ENCODE peak calls at places on chromosomes 5 and 9, in ten cellular contexts. F is PC-3, A is A673, E is GM12878, D is thyroid gland, N is ovary, Z is MM.1S, Y is colonic mucosa, H is GM23248, L is lower lobe of right lung. B is an unnamed sample. For H3K4me1, the result is how much of the 10 kb centered on the place peaks cover.

GRCh38 chr5:130555429-130555828 is 609.6 kb downstream of the HINT1 start:
- DNase-seq in N (no peak), F (no peak), D (no peak), Y (no peak), L (no peak), H (no peak), A (no peak), E (no peak), Z (no peak), B (no peak)

GRCh38 chr5:154455585-154455984 is 9.8 kb downstream of the SAP30L start:
- DNase-seq in A (no peak), E (no peak), Z (no peak), Y (no peak), L (no peak), N (no peak), H (no peak), F (no peak), D (no peak), B (no peak)

GRCh38 chr5:151961557-151961956 is 36.9 kb upstream of the GLRA1 start:
- DNase-seq in H (no peak), Z (no peak), L (no peak), N (no peak), A (peak), D (no peak), E (no peak), Y (no peak), F (no peak), B (no peak)

GRCh38 chr9:133378408-133378962 is 2.3 kb downstream of the STKLD1 start:
- DNase-seq in Z (no peak), N (no peak), H (no peak), L (no peak), A (no peak), Y (no peak), D (no peak), E (no peak), F (no peak), B (no peak)

GRCh38 chr9:84839538-84839937 is 170.0 kb downstream of the NTRK2 start:
- DNase-seq in F (no peak), H (peak), N (no peak), L (no peak), D (no peak), Z (no peak), E (no peak), Y (no peak), A (no peak), B (no peak)

GRCh38 chr5:149959406-149960236 is 937 bp upstream of the SLC26A2 start:
- DNase-seq in L (no peak), N (no peak), F (peak), H (peak), D (no peak), E (peak), Y (no peak), Z (peak), A (peak), B (no peak)

GRCh38 chr9:107178302-107178701 is 104.8 kb upstream of the RAD23B start:
- DNase-seq in N (no peak), L (no peak), E (no peak), H (no peak), A (no peak), Z (no peak), Y (no peak), F (peak), D (no peak), B (no peak)

GRCh38 chr9:27528886-27529315 is 713 bp downstream of the MOB3B start:
- DNase-seq in F (no peak), Z (no peak), A (no peak), E (no peak), N (peak), Y (peak), L (peak), D (peak), H (peak), B (peak)

GRCh38 chr9:93465853-93466252 is 12.5 kb upstream of the FAM120AOS start:
- DNase-seq in A (no peak), D (no peak), L (no peak), Y (no peak), N (no peak), E (no peak), H (no peak), Z (no peak), F (no peak), B (no peak)

GRCh38 chr5:9361835-9362234 is 184.0 kb downstream of the SEMA5A start:
- DNase-seq in F (peak), A (peak), Z (peak), N (no peak), D (peak), Y (peak), L (no peak), H (peak), E (peak), B (no peak)
- H3K4me1 ChIP-seq in F (under half), A (under half), Z (under half), N (under half), D (under half), Y (under half), L (under half), H (under half), E (under half), B (under half)

GRCh38 chr9:79362100-79363081 is 209.4 kb upstream of the TLE4 start:
- DNase-seq in N (no peak), Y (no peak), E (no peak), F (peak), Z (no peak), H (no peak), L (no peak), D (no peak), A (no peak), B (no peak)

GRCh38 chr9:79353856-79354520 is 217.8 kb upstream of the TLE4 start:
- DNase-seq in L (no peak), Z (no peak), F (peak), E (no peak), H (peak), A (no peak), N (no peak), Y (no peak), D (no peak), B (no peak)

GRCh38 chr9:79360387-79361347 is 211.1 kb upstream of the TLE4 start:
- DNase-seq in Z (no peak), A (no peak), D (no peak), Y (no peak), F (peak), L (no peak), N (no peak), E (no peak), H (peak), B (no peak)

GRCh38 chr9:79357185-79357584 is 214.6 kb upstream of the TLE4 start:
- DNase-seq in D (no peak), Z (no peak), F (no peak), H (no peak), Y (no peak), A (no peak), L (no peak), E (no peak), N (no peak), B (no peak)

GRCh38 chr9:79357620-79358019 is 214.1 kb upstream of the TLE4 start:
- DNase-seq in N (no peak), Y (no peak), D (peak), L (peak), A (no peak), F (no peak), E (no peak), Z (no peak), H (no peak), B (no peak)
- H3K4me1 ChIP-seq in N (under half), Y (under half), D (under half), L (under half), A (under half), F (under half), E (under half), Z (under half), H (under half), B (under half)

GRCh38 chr9:127135056-127135745 is 12.8 kb upstream of the ANGPTL2 start:
- DNase-seq in F (no peak), N (peak), Y (no peak), Z (no peak), D (no peak), A (no peak), L (no peak), H (no peak), E (no peak), B (peak)

GRCh38 chr9:127136081-127136879 is 13.8 kb upstream of the ANGPTL2 start:
- DNase-seq in A (no peak), L (no peak), E (no peak), Z (no peak), D (no peak), H (no peak), N (peak), F (no peak), Y (no peak), B (peak)

GRCh38 chr9:127137640-127138360 is 15.4 kb upstream of the ANGPTL2 start:
- DNase-seq in Y (no peak), L (no peak), D (no peak), N (peak), F (no peak), E (no peak), A (no peak), Z (no peak), H (no peak), B (no peak)

GRCh38 chr9:127138444-127138843 is 16.0 kb upstream of the ANGPTL2 start:
- DNase-seq in A (no peak), N (peak), Z (no peak), H (no peak), F (no peak), L (no peak), D (no peak), E (no peak), Y (no peak), B (no peak)

GRCh38 chr9:127136880-127137639 is 14.6 kb upstream of the ANGPTL2 start:
- DNase-seq in L (no peak), E (no peak), F (no peak), H (no peak), Y (no peak), D (no peak), Z (no peak), A (no peak), N (peak), B (no peak)
- H3K4me1 ChIP-seq in L (under half), E (under half), F (under half), H (under half), Y (under half), D (under half), Z (under half), A (under half), N (under half), B (under half)

DNA sequence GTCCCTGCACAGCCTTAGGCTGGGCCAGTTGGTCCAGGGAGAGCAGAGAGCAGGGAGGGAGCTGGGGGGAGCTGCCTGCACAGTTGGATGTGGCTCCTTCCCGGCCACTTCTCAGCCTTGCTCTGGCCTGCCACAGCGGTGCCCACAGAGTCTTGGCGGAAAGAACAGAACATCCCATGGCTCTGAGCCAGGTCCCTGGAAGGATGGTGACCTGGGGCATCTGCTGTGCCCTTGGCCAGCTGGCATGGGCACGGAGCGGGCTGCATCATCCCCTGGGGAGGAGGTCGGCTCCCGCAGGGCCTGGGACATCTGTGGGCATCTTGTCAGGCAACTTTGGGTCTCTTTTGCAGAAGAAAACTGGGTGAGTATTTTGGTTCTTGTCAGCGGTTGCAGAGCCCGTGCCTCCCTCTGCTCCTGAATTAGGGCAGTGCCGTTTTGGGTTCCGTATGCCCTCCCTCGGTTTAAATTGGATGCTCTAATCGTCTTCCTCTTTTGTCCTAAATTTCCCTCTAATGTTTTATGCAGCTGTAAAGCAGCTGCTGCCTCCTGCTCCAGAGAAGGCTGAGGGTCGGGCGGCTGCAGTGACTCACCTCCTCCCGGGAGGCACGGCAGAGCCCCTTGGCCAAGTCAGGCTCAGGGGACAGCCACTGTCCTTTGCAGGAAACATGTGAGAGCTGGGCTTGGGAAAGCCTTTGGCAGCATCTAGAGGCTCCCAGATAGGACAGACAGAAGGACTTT is 10.5 kb upstream of the NACC2 start:
- DNase-seq in Y (no peak), D (no peak), E (no peak), A (peak), L (no peak), Z (no peak), H (peak), N (no peak), F (no peak), B (no peak)
- H3K4me1 ChIP-seq in Y (under half), D (under half), E (under half), A (half or more), L (half or more), Z (under half), H (under half), N (under half), F (under half), B (under half)

GRCh38 chr9:129474740-129475404 is 146.0 kb downstream of the C9orf50 start:
- DNase-seq in D (no peak), A (no peak), N (no peak), Z (no peak), F (no peak), L (no peak), H (peak), E (no peak), Y (no peak), B (no peak)
- H3K4me1 ChIP-seq in D (half or more), A (under half), N (under half), Z (under half), F (under half), L (under half), H (under half), E (under half), Y (under half), B (under half)

GRCh38 chr9:124017929-124018730 is 6.6 kb downstream of the LHX2 start:
- DNase-seq in F (no peak), N (no peak), A (no peak), H (no peak), Z (no peak), Y (no peak), L (no peak), E (no peak), D (no peak), B (peak)

GRCh38 chr9:124015661-124016131 is 4.1 kb downstream of the LHX2 start:
- DNase-seq in Z (no peak), Y (no peak), D (no peak), A (no peak), L (no peak), F (no peak), H (no peak), N (no peak), E (no peak), B (peak)

GRCh38 chr9:124016152-124017063 is 4.8 kb downstream of the LHX2 start:
- DNase-seq in E (no peak), H (no peak), F (no peak), N (no peak), Z (no peak), L (no peak), Y (no peak), A (no peak), D (no peak), B (peak)

GRCh38 chr9:124018731-124019697 is 7.4 kb downstream of the LHX2 start:
- DNase-seq in L (no peak), F (no peak), H (no peak), E (no peak), N (no peak), D (no peak), Z (no peak), A (no peak), Y (no peak), B (peak)

DNA sequence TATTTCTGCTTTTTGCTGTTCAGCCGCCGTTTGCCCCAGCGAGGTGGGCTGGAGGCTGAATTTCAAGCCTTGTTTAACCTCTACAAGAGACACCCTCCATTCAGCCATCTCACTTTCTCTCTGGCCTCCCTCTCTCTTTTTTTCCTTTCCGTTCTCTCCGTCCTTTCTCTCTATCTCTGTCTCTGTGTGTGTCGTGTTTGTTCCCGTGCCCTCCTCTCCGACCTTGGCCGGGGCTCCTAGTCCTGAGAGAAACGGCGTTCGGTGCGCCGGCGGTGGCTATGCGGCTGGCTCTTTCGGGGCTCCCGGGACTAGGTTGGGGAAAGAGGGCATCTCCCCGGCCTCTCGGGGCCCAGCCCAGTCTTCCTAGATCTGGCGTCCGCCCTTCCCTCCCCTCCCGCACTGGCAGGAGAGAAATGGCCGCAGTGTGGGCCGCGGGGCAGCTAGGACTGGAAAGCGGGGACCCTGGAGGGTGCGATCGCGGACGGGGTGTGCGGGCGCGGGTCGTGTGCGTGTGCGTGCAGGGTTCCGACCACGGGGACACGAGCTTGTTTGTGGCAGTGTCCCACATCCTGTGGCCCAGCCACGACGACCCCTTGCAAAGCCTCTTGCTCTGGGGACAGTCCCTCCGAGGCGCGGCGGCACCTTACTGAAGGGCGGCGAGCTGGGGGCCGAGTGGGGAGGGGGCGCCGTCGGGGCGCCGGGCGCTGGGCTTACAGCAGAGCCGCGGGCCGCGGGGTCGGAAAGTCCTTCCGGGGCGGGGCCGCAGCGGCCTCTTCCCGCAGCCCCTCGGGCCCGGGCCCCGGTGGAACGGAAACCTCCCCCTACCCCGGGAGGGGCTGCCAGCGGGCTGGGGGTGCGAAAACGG is 5.7 kb downstream of the LHX2 start:
- DNase-seq in D (no peak), H (no peak), A (no peak), L (no peak), E (no peak), Z (no peak), Y (no peak), N (no peak), F (no peak), B (no peak)
- H3K4me1 ChIP-seq in D (half or more), H (under half), A (under half), L (under half), E (under half), Z (under half), Y (under half), N (under half), F (under half), B (under half)

DNA sequence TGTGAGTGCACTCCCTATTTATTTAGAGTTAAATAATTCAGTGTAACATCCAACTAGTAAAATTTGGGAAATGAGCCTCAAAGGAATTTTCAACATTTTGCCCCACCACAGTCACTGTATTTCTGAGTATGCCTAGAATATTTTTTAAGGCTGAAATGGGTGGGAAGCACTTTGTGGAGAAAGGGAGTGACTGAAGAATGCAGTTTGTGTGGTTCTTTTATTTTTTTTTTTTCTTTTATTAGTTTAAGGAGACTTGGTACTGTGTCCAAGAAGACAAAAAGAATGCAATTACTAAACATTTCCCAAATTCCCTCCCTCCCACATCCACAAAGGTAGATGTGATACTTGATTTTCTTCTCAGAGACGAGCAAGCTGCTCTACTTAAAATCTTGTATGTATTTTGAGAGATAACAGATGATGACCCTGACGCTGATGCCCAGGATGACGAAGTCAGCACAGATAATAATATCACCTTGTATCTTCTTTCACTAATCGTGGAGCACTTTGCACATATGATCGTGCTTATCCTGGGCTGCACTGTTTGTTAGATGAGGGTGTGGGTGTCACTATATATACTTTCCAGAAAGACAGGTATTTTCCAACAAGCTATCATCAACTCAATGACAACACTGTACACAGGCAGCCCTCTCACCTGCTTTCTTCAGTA is 586.4 kb downstream of the RAB3C start:
- DNase-seq in A (no peak), F (no peak), N (no peak), Z (no peak), E (no peak), H (no peak), D (no peak), L (no peak), Y (no peak), B (no peak)
- H3K4me1 ChIP-seq in A (under half), F (under half), N (under half), Z (under half), E (under half), H (under half), D (under half), L (under half), Y (under half), B (under half)

GRCh38 chr5:123813937-123814624 is 302.1 kb downstream of the CSNK1G3 start:
- DNase-seq in D (peak), E (peak), L (no peak), Y (no peak), A (peak), H (peak), F (peak), N (no peak), Z (no peak), B (no peak)
- H3K4me1 ChIP-seq in D (half or more), E (under half), L (under half), Y (under half), A (half or more), H (under half), F (under half), N (under half), Z (under half), B (under half)